ENCODE peak calls at places on chromosome 22, in six cellular contexts. H, C, S, M, U and Y are unnamed samples.

GRCh38 chr22:50672471-50673230 is at the start of gene SHANK3:
- DNase-seq in C (no peak), M (peak), S (no peak), H (no peak), U (peak), Y (no peak)

GRCh38 chr22:35314161-35314942 is 14.7 kb downstream of the TOM1 start:
- DNase-seq in S (no peak), H (no peak), M (no peak), C (no peak), U (peak), Y (peak)

GRCh38 chr22:28025866-28026575 is 107.0 kb upstream of the PITPNB start:
- DNase-seq in C (no peak), U (no peak), M (peak), H (no peak), S (no peak), Y (no peak)

GRCh38 chr22:22761606-22761962 is 117.2 kb downstream of the GGTLC2 start:
- DNase-seq in M (no peak), S (no peak), C (no peak), H (no peak), U (no peak), Y (no peak)

GRCh38 chr22:44645531-44645930 is 56.5 kb upstream of the PRR5 start:
- DNase-seq in U (no peak), C (no peak), S (no peak), M (no peak), H (no peak), Y (no peak)

GRCh38 chr22:48353116-48353947 is 1474.3 kb downstream of the BRD1 start:
- DNase-seq in U (no peak), C (peak), M (no peak), H (no peak), S (no peak), Y (no peak)

GRCh38 chr22:31944700-31945477 is 554 bp downstream of the YWHAH start:
- DNase-seq in H (no peak), S (peak), C (peak), U (no peak), M (peak), Y (peak)

GRCh38 chr22:43897751-43898261 is 6.0 kb upstream of the PNPLA5 start:
- DNase-seq in M (no peak), U (no peak), H (no peak), S (no peak), C (no peak), Y (no peak)

GRCh38 chr22:50153056-50153755 is 17.3 kb upstream of the PANX2 start:
- DNase-seq in H (no peak), C (no peak), M (no peak), U (no peak), S (no peak), Y (no peak)

GRCh38 chr22:31870890-31871289 is 73.4 kb upstream of the YWHAH start:
- DNase-seq in S (no peak), H (no peak), M (no peak), C (peak), U (no peak), Y (no peak)

GRCh38 chr22:19290400-19291217 is 910 bp downstream of the CLTCL1 start:
- DNase-seq in M (no peak), H (no peak), S (no peak), C (no peak), U (peak), Y (peak)

GRCh38 chr22:29994027-29994715 is 86.1 kb upstream of the HORMAD2 start:
- DNase-seq in S (no peak), C (peak), H (no peak), M (no peak), U (no peak), Y (no peak)

GRCh38 chr22:27990879-27991278 is 71.8 kb upstream of the PITPNB start:
- DNase-seq in C (peak), M (peak), S (peak), U (peak), H (peak), Y (peak)

GRCh38 chr22:37419916-37420655 is 7.2 kb downstream of the ELFN2 start:
- DNase-seq in M (no peak), C (no peak), U (no peak), S (peak), H (no peak), Y (no peak)
- H3K4me3 ChIP-seq in M (no peak), C (no peak), U (no peak), S (no peak), H (peak), Y (no peak)

GRCh38 chr22:37169947-37170688 is 17.9 kb downstream of the C1QTNF6 start:
- DNase-seq in C (no peak), H (no peak), S (no peak), M (no peak), U (no peak), Y (no peak)
- H3K4me3 ChIP-seq in C (no peak), H (no peak), S (no peak), M (no peak), U (no peak), Y (no peak)

GRCh38 chr22:21069375-21069774 is 23.6 kb downstream of the LRRC74B start:
- DNase-seq in S (no peak), U (no peak), H (no peak), C (no peak), M (no peak), Y (no peak)

GRCh38 chr22:21068681-21069276 is 23.0 kb downstream of the LRRC74B start:
- DNase-seq in C (no peak), M (no peak), H (no peak), S (peak), U (no peak), Y (no peak)

GRCh38 chr22:21064917-21065864 is 19.4 kb downstream of the LRRC74B start:
- DNase-seq in U (no peak), S (no peak), M (no peak), C (no peak), H (no peak), Y (no peak)

GRCh38 chr22:21067901-21068680 is 22.3 kb downstream of the LRRC74B start:
- DNase-seq in M (no peak), H (no peak), U (no peak), S (no peak), C (no peak), Y (no peak)

DNA sequence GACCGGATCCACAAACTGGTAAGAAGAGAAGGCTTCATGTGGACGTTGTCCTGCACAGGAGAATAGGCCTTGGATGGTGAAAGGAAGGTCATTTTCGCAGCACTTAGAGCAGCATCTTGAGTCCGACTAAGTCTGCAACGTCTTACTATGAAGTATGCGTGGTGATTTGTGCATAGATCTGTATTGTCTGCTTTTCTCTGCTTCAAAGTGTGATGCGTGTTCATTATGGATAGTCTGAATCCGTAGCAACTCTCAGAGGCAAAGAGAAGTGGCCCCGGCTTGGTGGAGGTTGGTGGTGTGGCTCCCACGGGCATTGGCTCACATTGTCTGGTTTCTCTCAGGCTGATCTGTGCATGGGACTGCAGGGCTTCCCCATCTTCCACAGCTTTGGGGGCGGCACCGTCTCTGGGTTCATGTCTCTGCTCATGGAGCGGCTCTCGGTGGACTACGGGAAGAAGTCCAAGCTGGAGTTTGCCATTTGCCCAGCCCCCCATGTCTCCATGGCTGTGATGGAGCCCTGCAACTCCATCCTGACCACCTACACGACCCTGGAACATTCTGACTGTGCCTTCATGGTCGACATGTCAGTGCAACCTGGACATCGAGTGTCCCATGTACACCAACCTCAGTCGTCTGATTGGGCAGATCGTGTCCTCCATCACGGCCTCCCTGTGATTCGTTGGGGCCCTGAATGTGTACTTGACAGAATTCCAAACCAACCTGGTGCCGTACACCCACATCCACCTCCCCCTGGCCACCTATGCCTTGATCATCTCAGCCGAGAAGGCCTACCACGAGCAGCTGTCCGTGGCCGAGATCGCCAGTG is 21.5 kb downstream of the LRRC74B start:
- DNase-seq in M (no peak), C (no peak), U (no peak), S (no peak), H (no peak), Y (no peak)
- H3K4me3 ChIP-seq in M (no peak), C (no peak), U (no peak), S (no peak), H (no peak), Y (no peak)

GRCh38 chr22:46062232-46062615 is 85.3 kb upstream of the WNT7B start:
- DNase-seq in U (no peak), C (no peak), H (no peak), S (no peak), M (no peak), Y (no peak)

GRCh38 chr22:46064236-46064965 is 85.9 kb upstream of the PPARA start:
- DNase-seq in S (no peak), U (no peak), M (no peak), C (no peak), H (no peak), Y (no peak)

GRCh38 chr22:46061431-46062231 is 84.7 kb upstream of the WNT7B start:
- DNase-seq in H (no peak), S (peak), U (no peak), C (no peak), M (no peak), Y (peak)

GRCh38 chr22:46063861-46064235 is 86.5 kb upstream of the PPARA start:
- DNase-seq in M (no peak), C (no peak), S (no peak), H (no peak), U (no peak), Y (no peak)

GRCh38 chr22:46062971-46063631 is 86.1 kb upstream of the WNT7B start:
- DNase-seq in S (no peak), M (no peak), H (no peak), C (no peak), U (no peak), Y (no peak)
- H3K4me3 ChIP-seq in S (no peak), M (no peak), H (no peak), C (no peak), U (peak), Y (no peak)

GRCh38 chr22:24894220-24894975 is 52.1 kb downstream of the LHFPL7 start:
- DNase-seq in H (no peak), S (peak), U (peak), C (peak), M (peak), Y (peak)

GRCh38 chr22:24894998-24895397 is 51.5 kb downstream of the LHFPL7 start:
- DNase-seq in U (peak), C (peak), H (no peak), S (no peak), M (peak), Y (peak)

GRCh38 chr22:24893341-24894070 is 53.0 kb downstream of the LHFPL7 start:
- DNase-seq in S (no peak), H (no peak), U (no peak), M (no peak), C (no peak), Y (no peak)
- H3K4me3 ChIP-seq in S (no peak), H (no peak), U (peak), M (no peak), C (peak), Y (no peak)

GRCh38 chr22:36360011-36360410 is 27.8 kb downstream of the MYH9 start:
- DNase-seq in H (no peak), C (no peak), M (no peak), U (no peak), S (peak), Y (no peak)

GRCh38 chr22:36363378-36363931 is 24.3 kb downstream of the MYH9 start:
- DNase-seq in S (no peak), H (no peak), C (no peak), U (no peak), M (no peak), Y (peak)

GRCh38 chr22:36360871-36361383 is 26.8 kb downstream of the MYH9 start:
- DNase-seq in H (no peak), C (no peak), S (peak), U (no peak), M (no peak), Y (peak)

GRCh38 chr22:36362819-36363377 is 24.9 kb downstream of the MYH9 start:
- DNase-seq in H (no peak), U (no peak), M (no peak), S (no peak), C (no peak), Y (no peak)

DNA sequence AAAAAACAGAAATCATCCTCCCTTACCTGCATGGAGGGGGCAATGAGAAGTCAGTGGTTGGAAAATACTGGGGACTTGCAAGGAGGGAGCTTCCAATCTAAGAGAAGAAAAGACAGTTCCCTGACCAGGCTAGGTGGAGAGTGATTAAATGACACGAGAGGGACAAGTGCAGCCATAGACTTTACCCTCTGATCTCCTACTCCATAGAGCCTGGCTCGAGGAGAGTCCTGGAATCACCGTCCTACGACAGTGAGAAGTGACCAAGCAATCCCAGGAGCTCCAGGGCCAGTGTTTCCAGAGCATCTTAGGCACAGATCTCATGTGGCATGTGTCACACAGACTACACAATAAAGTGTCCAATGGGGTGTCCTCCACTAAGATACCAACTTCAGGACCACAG is 25.7 kb downstream of the MYH9 start:
- DNase-seq in C (no peak), U (no peak), S (no peak), M (no peak), H (no peak), Y (peak)
- H3K4me3 ChIP-seq in C (no peak), U (no peak), S (no peak), M (no peak), H (no peak), Y (no peak)

GRCh38 chr22:38694945-38695344 is 5.8 kb downstream of the JOSD1 start:
- DNase-seq in S (no peak), M (no peak), U (no peak), C (no peak), H (no peak), Y (peak)
- H3K4me3 ChIP-seq in S (no peak), M (no peak), U (no peak), C (no peak), H (no peak), Y (no peak)

DNA sequence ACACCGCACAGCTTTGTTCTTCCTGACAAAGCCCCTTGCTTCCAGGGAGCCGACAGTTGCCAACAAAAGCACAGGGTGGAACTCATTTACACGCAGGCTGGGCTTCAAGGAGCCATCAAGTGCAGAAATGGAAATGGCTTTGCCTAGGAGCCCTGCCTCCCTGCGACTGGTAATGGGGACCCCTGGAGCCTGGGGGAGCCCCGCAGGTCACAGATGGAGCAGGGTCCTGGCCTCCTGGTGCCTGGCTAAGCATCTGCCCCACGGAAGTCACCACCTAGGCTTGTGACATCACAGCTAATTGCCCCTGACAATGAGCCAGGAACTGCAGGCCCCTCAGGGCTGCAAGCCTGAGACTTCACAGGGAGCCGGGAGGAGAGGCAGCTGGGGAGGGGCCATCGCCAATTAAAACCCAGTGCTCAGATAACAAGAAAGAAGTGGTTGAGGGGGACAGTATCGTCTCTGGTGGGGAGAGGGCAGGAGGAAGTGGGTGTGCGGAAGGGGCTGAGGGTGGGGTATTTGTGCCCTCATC is 66.8 kb downstream of the NFAM1 start:
- DNase-seq in H (peak), U (no peak), S (peak), C (no peak), M (peak), Y (no peak)
- H3K4me3 ChIP-seq in H (peak), U (no peak), S (no peak), C (no peak), M (no peak), Y (no peak)

GRCh38 chr22:47090591-47091240 is 328.3 kb downstream of the TBC1D22A start:
- DNase-seq in S (peak), C (no peak), M (no peak), U (no peak), H (no peak), Y (peak)
- H3K4me3 ChIP-seq in S (no peak), C (no peak), M (peak), U (no peak), H (no peak), Y (peak)